ENCODE peak calls at places on chromosomes 16 and 17, in six cellular contexts. E is naive thymus-derived CD4-positive, alpha-beta T cell; O is GM23248; T is cardiac muscle cell; J is upper lobe of right lung; F is A549. Q is an unnamed sample.

GRCh38 chr17:81390029-81390428 is 5.2 kb upstream of the BAHCC1 start:
- DNase-seq in F (no peak), J (no peak), E (no peak), O (no peak), T (no peak), Q (no peak)

GRCh38 chr17:79169366-79169765 is 94.7 kb downstream of the ENGASE start:
- DNase-seq in E (no peak), J (no peak), O (no peak), T (no peak), F (no peak), Q (no peak)

GRCh38 chr17:30244853-30245385 is 9.4 kb upstream of the SLC6A4 start:
- DNase-seq in T (no peak), E (no peak), O (peak; percentile 94), F (no peak), J (no peak), Q (no peak)

GRCh38 chr17:13557077-13557476 is 44.7 kb downstream of the HS3ST3A1 start:
- DNase-seq in F (no peak), O (peak; percentile 88), E (no peak), J (no peak), T (no peak), Q (no peak)

GRCh38 chr16:81711609-81712329 is 67.3 kb upstream of the PLCG2 start:
- DNase-seq in J (no peak), F (peak; percentile 97), E (no peak), T (no peak), O (peak; percentile 96), Q (peak; percentile 86)

GRCh38 chr17:34386925-34387550 is 24.0 kb upstream of the CCL1 start:
- DNase-seq in O (peak; percentile 12), T (no peak), J (no peak), F (no peak), E (no peak), Q (no peak)

GRCh38 chr16:22322021-22322471 is 24.8 kb downstream of the POLR3E start:
- DNase-seq in O (no peak), E (no peak), F (no peak), J (peak; percentile 51), T (no peak), Q (no peak)

GRCh38 chr16:17403859-17404545 is 66.8 kb downstream of the XYLT1 start:
- DNase-seq in J (no peak), F (no peak), O (no peak), E (no peak), T (no peak), Q (no peak)

GRCh38 chr17:48603959-48604769 is 622 bp downstream of the HOXB6 start:
- DNase-seq in E (no peak), O (peak; percentile 73), F (peak; percentile 88), J (no peak), T (no peak), Q (peak; percentile 90)

GRCh38 chr17:80863626-80864025 is 128.0 kb upstream of the CHMP6 start:
- DNase-seq in E (no peak), O (no peak), J (no peak), T (no peak), F (no peak), Q (peak; percentile 28)

GRCh38 chr16:23673971-23674614 is 4.6 kb upstream of the PLK1 start:
- DNase-seq in T (peak; percentile 20), F (no peak), O (no peak), J (no peak), E (no peak), Q (no peak)

GRCh38 chr16:68823401-68823800 is 19.9 kb upstream of the TANGO6 start:
- DNase-seq in J (no peak), O (peak; percentile 91), E (no peak), F (no peak), T (no peak), Q (no peak)

GRCh38 chr17:38536661-38537060 is 69.1 kb downstream of the SRCIN1 start:
- DNase-seq in T (no peak), F (no peak), O (no peak), E (no peak), J (no peak), Q (no peak)

GRCh38 chr16:72876221-72876620 is 171.7 kb downstream of the ZFHX3 start:
- DNase-seq in E (no peak), F (no peak), J (peak; percentile 72), T (no peak), O (no peak), Q (no peak)

GRCh38 chr17:41322903-41323895 is 7.7 kb upstream of the KRTAP17-1 start:
- DNase-seq in F (no peak), O (no peak), E (no peak), J (no peak), T (no peak), Q (no peak)

GRCh38 chr16:67884684-67885083 is at the start of gene NRN1L:
- DNase-seq in O (peak; percentile 95), T (peak; percentile 90), E (no peak), F (no peak), J (peak; percentile 91), Q (peak; percentile 96)

GRCh38 chr17:77129568-77130301 is 11.0 kb upstream of the SEC14L1 start:
- DNase-seq in J (no peak), O (peak; percentile 51), E (no peak), F (no peak), T (no peak), Q (peak; percentile 37)

GRCh38 chr16:86504315-86505184 is 5.8 kb upstream of the FOXF1 start:
- DNase-seq in F (no peak), J (no peak), T (no peak), O (no peak), E (no peak), Q (no peak)
- H3K4me1 ChIP-seq in F (peaks cover 12% of the 10 kb centered on the region), J (peaks cover 9% of the 10 kb centered on the region), T (no peaks in the 10 kb centered on the region), O (peaks cover 3% of the 10 kb centered on the region), E (no peaks in the 10 kb centered on the region), Q (peaks cover 15% of the 10 kb centered on the region)

GRCh38 chr17:7132511-7133094 is 18.0 kb upstream of the ASGR2 start:
- DNase-seq in O (no peak), T (peak; percentile 10), F (no peak), E (peak; percentile 86), J (peak; percentile 55), Q (no peak)
- H3K4me1 ChIP-seq in O (no peaks in the 10 kb centered on the region), T (no peaks in the 10 kb centered on the region), F (peaks cover 4% of the 10 kb centered on the region), E (peaks cover 20% of the 10 kb centered on the region), J (peaks cover 3% of the 10 kb centered on the region), Q (no peaks in the 10 kb centered on the region)

GRCh38 chr17:69518951-69519350 is 104.5 kb downstream of the MAP2K6 start:
- DNase-seq in J (no peak), F (no peak), E (no peak), O (no peak), T (no peak), Q (no peak)
- H3K4me1 ChIP-seq in J (no peaks in the 10 kb centered on the region), F (no peaks in the 10 kb centered on the region), E (no peaks in the 10 kb centered on the region), O (no peaks in the 10 kb centered on the region), T (no peaks in the 10 kb centered on the region), Q (no peaks in the 10 kb centered on the region)

DNA sequence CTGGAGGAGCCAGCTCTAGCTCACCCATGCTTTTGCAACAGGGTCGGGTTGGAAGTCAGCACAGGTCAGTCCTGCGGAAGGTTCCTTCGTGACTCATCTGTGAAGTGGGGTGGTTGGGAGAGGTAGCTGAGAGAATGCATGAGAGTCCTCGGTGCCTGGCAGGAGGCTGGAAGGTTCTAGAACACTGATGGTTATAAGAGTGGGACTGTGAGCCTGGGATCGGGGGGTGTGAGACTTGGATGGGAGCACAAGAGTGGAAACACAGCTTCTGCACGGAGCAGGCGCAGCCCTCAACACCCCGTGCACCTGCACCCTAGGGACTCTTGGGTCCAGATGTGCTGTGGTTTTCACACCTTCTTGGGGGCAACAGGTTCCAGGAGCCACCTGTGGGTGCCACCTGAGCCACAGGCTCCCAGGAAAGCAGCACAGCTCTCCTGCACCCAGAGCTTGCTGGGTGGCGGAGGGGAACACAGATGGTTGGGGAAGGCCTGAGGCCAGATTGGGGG is 48.9 kb downstream of the IL21R start:
- DNase-seq in T (no peak), J (no peak), F (no peak), E (no peak), O (peak; percentile 48), Q (no peak)
- H3K4me1 ChIP-seq in T (no peaks in the 10 kb centered on the region), J (peaks cover 18% of the 10 kb centered on the region), F (no peaks in the 10 kb centered on the region), E (peaks cover 48% of the 10 kb centered on the region), O (peaks cover 11% of the 10 kb centered on the region), Q (peaks cover 12% of the 10 kb centered on the region)

GRCh38 chr16:75258807-75259141 is 7.3 kb upstream of the BCAR1 start:
- DNase-seq in O (no peak), E (no peak), J (no peak), F (no peak), T (no peak), Q (no peak)
- H3K4me1 ChIP-seq in O (peaks cover 53% of the 10 kb centered on the region), E (no peaks in the 10 kb centered on the region), J (peaks cover 80% of the 10 kb centered on the region), F (peaks cover 61% of the 10 kb centered on the region), T (peaks cover 68% of the 10 kb centered on the region), Q (peaks cover 57% of the 10 kb centered on the region)

GRCh38 chr17:2398188-2398587 is 2.7 kb downstream of the MNT start:
- DNase-seq in E (no peak), F (no peak), O (no peak), J (no peak), T (no peak), Q (no peak)
- H3K4me1 ChIP-seq in E (peaks cover 51% of the 10 kb centered on the region), F (peaks cover 54% of the 10 kb centered on the region), O (peaks cover 27% of the 10 kb centered on the region), J (peaks cover 53% of the 10 kb centered on the region), T (peaks cover 48% of the 10 kb centered on the region), Q (peaks cover 44% of the 10 kb centered on the region)

GRCh38 chr16:8951447-8952280 is 12.0 kb downstream of the USP7 start:
- DNase-seq in F (no peak), J (no peak), O (no peak), E (no peak), T (no peak), Q (no peak)
- H3K4me1 ChIP-seq in F (peaks cover 27% of the 10 kb centered on the region), J (peaks cover 58% of the 10 kb centered on the region), O (peaks cover 33% of the 10 kb centered on the region), E (peaks cover 77% of the 10 kb centered on the region), T (peaks cover 40% of the 10 kb centered on the region), Q (peaks cover 24% of the 10 kb centered on the region)

GRCh38 chr16:70572050-70572925 is 48.7 kb downstream of the SF3B3 start:
- DNase-seq in O (no peak), J (no peak), T (no peak), F (no peak), E (no peak), Q (no peak)
- H3K4me1 ChIP-seq in O (peaks cover 49% of the 10 kb centered on the region), J (peaks cover 57% of the 10 kb centered on the region), T (peaks cover 3% of the 10 kb centered on the region), F (peaks cover 11% of the 10 kb centered on the region), E (no peaks in the 10 kb centered on the region), Q (no peaks in the 10 kb centered on the region)

DNA sequence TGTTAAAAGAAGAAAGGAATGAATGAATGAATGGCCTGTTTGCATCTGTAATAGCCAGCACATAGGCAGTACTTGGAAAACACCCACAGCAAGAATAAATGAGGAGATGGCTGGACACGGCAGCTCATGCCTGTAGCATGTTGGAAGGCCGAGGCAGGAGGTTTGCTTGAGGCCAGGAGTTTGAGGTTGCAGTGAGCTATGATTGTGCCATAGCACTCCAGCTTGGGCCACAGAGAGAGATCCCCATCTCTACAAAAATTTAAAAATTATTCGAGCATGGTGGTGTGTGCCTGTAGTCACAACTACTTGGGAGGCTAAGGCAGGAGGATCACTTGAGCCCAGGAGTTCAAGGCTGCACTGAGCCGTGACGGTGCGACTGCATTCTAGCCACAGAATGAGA is 12.5 kb downstream of the IL4R start:
- DNase-seq in O (no peak), J (no peak), E (no peak), T (no peak), F (no peak), Q (no peak)
- H3K4me1 ChIP-seq in O (peaks cover 34% of the 10 kb centered on the region), J (peaks cover 92% of the 10 kb centered on the region), E (peaks cover 72% of the 10 kb centered on the region), T (peaks cover 38% of the 10 kb centered on the region), F (peaks cover 44% of the 10 kb centered on the region), Q (peaks cover 19% of the 10 kb centered on the region)

DNA sequence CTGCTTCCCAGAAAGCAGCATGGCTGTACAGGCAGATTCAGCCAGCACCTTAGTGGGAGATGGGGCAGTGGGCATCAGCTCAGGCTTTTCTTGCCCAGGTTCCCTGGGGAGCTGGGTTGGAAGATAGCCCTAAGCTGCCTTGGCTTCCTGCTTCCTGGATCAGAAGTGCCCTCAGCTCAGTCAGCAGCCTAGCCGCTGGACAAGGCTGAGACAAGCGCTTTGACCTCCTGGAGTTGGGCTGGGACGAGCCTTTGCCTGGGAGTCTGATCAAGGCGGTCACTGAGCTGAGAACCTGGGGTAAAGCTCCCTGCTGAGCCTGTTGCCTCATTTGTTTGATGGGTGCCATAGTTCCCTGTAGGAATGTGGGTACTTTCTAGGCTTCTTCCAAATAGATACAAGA is 190.0 kb downstream of the RAB11FIP4 start:
- DNase-seq in J (no peak), F (no peak), O (peak; percentile 69), E (no peak), T (no peak), Q (peak; percentile 83)
- H3K4me1 ChIP-seq in J (peaks cover 39% of the 10 kb centered on the region), F (peaks cover 4% of the 10 kb centered on the region), O (peaks cover 57% of the 10 kb centered on the region), E (no peaks in the 10 kb centered on the region), T (no peaks in the 10 kb centered on the region), Q (peaks cover 19% of the 10 kb centered on the region)